ENCODE peak calls at places on chromosomes 6 and 20, in four cellular contexts. F, A, Z and B are unnamed samples.

GRCh38 chr6:110944681-110945151 is 13.8 kb upstream of the GTF3C6 start:
- DNase-seq in F (no peak), A (peak; percentile 67), Z (peak; percentile 58), B (no peak)

GRCh38 chr6:13048113-13048512 is 280.2 kb downstream of the TBC1D7 start:
- DNase-seq in F (no peak), A (no peak), Z (no peak), B (no peak)

GRCh38 chr20:36266189-36266588 is 29.9 kb downstream of the AAR2 start:
- DNase-seq in F (no peak), A (no peak), Z (peak; percentile 21), B (no peak)

GRCh38 chr20:32539817-32540675 is 45.1 kb downstream of the NOL4L start:
- DNase-seq in F (no peak), A (no peak), Z (no peak), B (no peak)

GRCh38 chr6:52955871-52956270 is 39.2 kb downstream of the GSTA4 start:
- DNase-seq in F (no peak), A (no peak), Z (no peak), B (no peak)

GRCh38 chr6:22980446-22980845 is 411.1 kb downstream of the HDGFL1 start:
- DNase-seq in F (no peak), A (no peak), Z (no peak), B (no peak)

GRCh38 chr20:9112541-9113515 is 43.9 kb downstream of the PLCB4 start:
- DNase-seq in F (no peak), A (peak; percentile 90), Z (no peak), B (no peak)

GRCh38 chr20:25706793-25707192 is 10.1 kb upstream of the ZNF337 start:
- DNase-seq in F (no peak), A (no peak), Z (no peak), B (no peak)

GRCh38 chr20:37969949-37970855 is 63.1 kb downstream of the TTI1 start:
- DNase-seq in F (no peak), A (no peak), Z (no peak), B (no peak)

GRCh38 chr20:4573564-4574355 is 147.9 kb upstream of the PRND start:
- DNase-seq in F (no peak), A (peak; percentile 56), Z (no peak), B (no peak)

GRCh38 chr6:106155219-106155830 is 69.2 kb downstream of the PRDM1 start:
- DNase-seq in F (no peak), A (no peak), Z (no peak), B (no peak)

GRCh38 chr6:15400572-15401004 is 154.7 kb downstream of the JARID2 start:
- DNase-seq in F (peak; percentile 71), A (peak; percentile 44), Z (peak; percentile 86), B (peak; percentile 64)

GRCh38 chr6:110170081-110170480 is 9.4 kb downstream of the WASF1 start:
- DNase-seq in F (no peak), A (no peak), Z (no peak), B (peak; percentile 16)

GRCh38 chr20:49583669-49584417 is 15.9 kb upstream of the PTGIS start:
- DNase-seq in F (no peak), A (peak; percentile 95), Z (peak; percentile 65), B (no peak)

DNA sequence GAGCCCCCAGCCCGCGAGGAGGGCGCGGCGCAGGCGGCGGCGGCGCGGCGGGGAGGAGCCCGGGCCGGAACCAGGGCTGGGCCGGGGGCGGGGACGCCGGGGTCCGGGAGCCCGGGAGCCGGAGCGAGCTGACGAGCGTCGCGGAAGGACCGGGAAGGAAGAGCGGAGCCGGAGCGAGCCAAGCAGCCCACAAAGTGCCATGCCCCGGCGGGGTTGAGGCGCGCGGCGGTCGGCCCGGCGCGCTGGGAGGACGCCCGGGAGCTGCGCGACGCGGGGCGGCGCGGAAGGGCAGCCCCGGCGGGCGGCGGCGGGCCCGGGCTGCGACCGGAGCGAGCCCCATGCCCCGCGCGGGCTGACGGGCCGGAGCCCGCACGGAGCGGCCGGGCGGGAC is 289 bp downstream of the FOXP4 start:
- DNase-seq in F (no peak), A (peak; percentile 61), Z (no peak), B (peak; percentile 62)
- H3K4me3 ChIP-seq in F (peak overlapping the region; percentile 78), A (peak overlapping the region; percentile 74), Z (peak overlapping the region; percentile 77), B (peak overlapping the region; percentile 92)

GRCh38 chr6:167152858-167153257 is 4.9 kb downstream of the GPR31 start:
- DNase-seq in F (no peak), A (no peak), Z (no peak), B (no peak)
- H3K4me3 ChIP-seq in F (peak overlapping the region; percentile 1), A (no peak overlapping the region), Z (peak overlapping the region; percentile 46), B (no peak overlapping the region)

GRCh38 chr6:90100059-90100665 is 196.5 kb downstream of the BACH2 start:
- DNase-seq in F (no peak), A (no peak), Z (no peak), B (no peak)

GRCh38 chr6:90101403-90101802 is 195.2 kb downstream of the BACH2 start:
- DNase-seq in F (no peak), A (no peak), Z (no peak), B (no peak)

GRCh38 chr6:90105766-90106165 is 190.9 kb downstream of the BACH2 start:
- DNase-seq in F (no peak), A (peak; percentile 14), Z (no peak), B (no peak)

GRCh38 chr6:90106449-90106848 is 190.2 kb downstream of the BACH2 start:
- DNase-seq in F (no peak), A (no peak), Z (no peak), B (no peak)

GRCh38 chr6:90103056-90103793 is 193.4 kb downstream of the BACH2 start:
- DNase-seq in F (no peak), A (no peak), Z (no peak), B (no peak)
- H3K4me3 ChIP-seq in F (no peak overlapping the region), A (no peak overlapping the region), Z (peak overlapping the region; percentile 30), B (no peak overlapping the region)

GRCh38 chr6:157984686-157985225 is 3.1 kb downstream of the SYNJ2 start:
- DNase-seq in F (peak; percentile 30), A (no peak), Z (no peak), B (no peak)

GRCh38 chr6:157982297-157982579 is 575 bp downstream of the SYNJ2 start:
- DNase-seq in F (peak; percentile 74), A (peak; percentile 42), Z (no peak), B (peak; percentile 86)

GRCh38 chr6:157982580-157983438 is 1.1 kb downstream of the SYNJ2 start:
- DNase-seq in F (peak; percentile 22), A (peak; percentile 62), Z (no peak), B (peak; percentile 47)

GRCh38 chr6:157984165-157984564 is 2.5 kb downstream of the SYNJ2 start:
- DNase-seq in F (no peak), A (no peak), Z (no peak), B (no peak)

DNA sequence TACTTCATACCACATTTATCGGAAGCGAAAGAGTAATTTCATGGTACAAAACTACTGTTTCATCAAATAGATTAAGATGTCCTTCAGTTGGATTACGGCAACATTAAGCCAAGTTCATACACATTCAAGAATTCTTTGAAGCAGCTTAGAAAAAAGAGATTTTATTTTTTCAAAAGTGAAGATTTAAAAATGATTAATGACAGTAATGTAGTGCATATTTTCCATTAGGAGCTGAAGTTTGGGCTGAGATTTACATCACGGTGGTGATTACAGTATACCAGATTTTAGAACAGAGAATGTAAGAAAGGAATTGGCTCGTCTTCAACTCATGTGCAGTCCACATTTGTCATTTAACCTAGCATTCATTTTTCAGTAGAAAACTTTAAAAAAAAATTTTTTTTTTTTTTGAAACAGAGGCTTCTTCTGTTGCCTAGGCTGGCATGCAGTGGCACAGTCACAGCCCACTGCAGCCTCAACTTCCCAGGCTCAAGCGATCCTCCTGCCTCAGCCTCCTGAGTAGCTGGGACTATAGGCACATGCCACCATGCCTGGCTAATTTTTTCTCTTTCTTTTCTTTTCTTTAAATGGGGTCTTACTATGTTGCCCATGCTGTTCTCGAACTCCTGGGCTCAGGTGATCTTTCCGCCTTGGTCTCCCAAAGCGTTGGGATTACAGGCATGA is 1.9 kb downstream of the SYNJ2 start:
- DNase-seq in F (no peak), A (peak; percentile 20), Z (no peak), B (no peak)
- H3K4me3 ChIP-seq in F (no peak overlapping the region), A (no peak overlapping the region), Z (peak overlapping the region; percentile 88), B (no peak overlapping the region)

GRCh38 chr6:160042788-160043301 is 74.0 kb downstream of the IGF2R start:
- DNase-seq in F (no peak), A (peak; percentile 48), Z (no peak), B (no peak)
- H3K4me3 ChIP-seq in F (no peak overlapping the region), A (no peak overlapping the region), Z (no peak overlapping the region), B (no peak overlapping the region)

GRCh38 chr6:134173936-134174789 is 121.7 kb upstream of the SLC2A12 start:
- DNase-seq in F (peak; percentile 78), A (peak; percentile 92), Z (peak; percentile 84), B (peak; percentile 92)

GRCh38 chr6:134171517-134171916 is 119.1 kb upstream of the SLC2A12 start:
- DNase-seq in F (no peak), A (peak; percentile 66), Z (no peak), B (no peak)

GRCh38 chr6:134174790-134175531 is 122.5 kb upstream of the SLC2A12 start:
- DNase-seq in F (peak; percentile 98), A (peak; percentile 96), Z (peak; percentile 98), B (peak; percentile 92)

GRCh38 chr6:134172020-134172766 is 119.8 kb upstream of the SLC2A12 start:
- DNase-seq in F (no peak), A (peak; percentile 56), Z (no peak), B (no peak)

DNA sequence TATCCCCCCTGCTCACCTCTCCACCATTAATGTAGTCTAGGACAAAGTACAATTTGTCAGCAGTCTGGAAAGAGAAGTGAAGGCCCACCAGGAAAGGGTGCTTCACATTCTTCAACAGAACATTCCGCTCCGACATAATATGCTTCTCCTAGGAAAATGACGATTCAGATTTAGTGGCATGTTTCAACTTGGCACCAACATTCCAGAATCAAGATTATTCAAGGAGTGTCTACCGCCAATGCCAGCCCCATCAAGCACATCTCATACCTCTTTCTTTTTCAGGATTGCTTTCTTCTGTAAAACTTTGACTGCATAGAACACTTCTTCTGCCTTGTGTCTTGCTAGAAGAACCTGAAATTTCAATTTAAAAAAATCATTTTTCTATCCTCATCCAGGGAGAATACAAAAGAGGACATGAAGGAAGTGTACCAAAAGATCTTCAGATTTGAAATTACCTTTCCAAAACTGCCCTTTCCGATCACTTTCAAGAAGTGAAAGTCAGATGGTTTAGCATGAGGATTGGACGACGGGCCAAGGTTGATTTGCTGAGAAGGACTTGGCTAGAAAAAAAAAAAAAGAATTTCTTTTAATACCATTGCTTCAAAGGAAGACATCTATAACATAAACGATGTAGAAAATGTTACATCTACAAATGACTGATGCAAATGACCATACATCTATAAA is 120.7 kb upstream of the SLC2A12 start:
- DNase-seq in F (no peak), A (peak; percentile 41), Z (no peak), B (no peak)
- H3K4me3 ChIP-seq in F (peak overlapping the region; percentile 66), A (peak overlapping the region; percentile 69), Z (peak overlapping the region; percentile 75), B (peak overlapping the region; percentile 74)

GRCh38 chr20:3157817-3158216 is 1.8 kb downstream of the FASTKD5 start:
- DNase-seq in F (peak; percentile 23), A (no peak), Z (no peak), B (no peak)
- H3K4me3 ChIP-seq in F (peak overlapping the region; percentile 91), A (no peak overlapping the region), Z (peak overlapping the region; percentile 97), B (peak overlapping the region; percentile 98)

GRCh38 chr6:130365166-130366010 is 429 bp upstream of the TMEM200A start:
- DNase-seq in F (peak; percentile 73), A (peak; percentile 68), Z (peak; percentile 44), B (peak; percentile 90)
- H3K4me3 ChIP-seq in F (peak overlapping the region; percentile 64), A (peak overlapping the region; percentile 66), Z (peak overlapping the region; percentile 67), B (peak overlapping the region; percentile 89)